ENCODE peak calls at places on chromosomes 7 and 10, in five cellular contexts. D is CD4-positive, alpha-beta T cell; R is BJ; J is GM10248; Y is OCI-LY7. U is an unnamed sample.

GRCh38 chr7:128167316-128167691 is 73.8 kb upstream of the LEP start:
- DNase-seq in Y (no peak), J (peak; percentile 61), D (no peak), R (no peak), U (no peak)

GRCh38 chr10:90982406-90983008 is 61.6 kb upstream of the ANKRD1 start:
- DNase-seq in D (no peak), J (no peak), Y (no peak), R (no peak), U (no peak)

GRCh38 chr7:27143022-27143949 is at the start of gene HOXA5:
- DNase-seq in Y (peak; percentile 48), J (no peak), D (no peak), R (no peak), U (no peak)

GRCh38 chr7:16242920-16243319 is 178.4 kb downstream of the CRPPA start:
- DNase-seq in J (no peak), R (no peak), D (no peak), Y (no peak), U (no peak)

GRCh38 chr7:32059289-32060045 is 10.7 kb downstream of the PDE1C start:
- DNase-seq in R (peak; percentile 76), J (no peak), Y (no peak), D (no peak), U (no peak)

GRCh38 chr7:2233876-2234275 is 1.1 kb upstream of the MAD1L1 start:
- DNase-seq in J (no peak), R (no peak), Y (no peak), D (no peak), U (no peak)

GRCh38 chr7:157615101-157615817 is 278.5 kb downstream of the DNAJB6 start:
- DNase-seq in Y (no peak), J (no peak), D (peak; percentile 30), R (no peak), U (no peak)

GRCh38 chr7:110148054-110148453 is 942.9 kb upstream of the LRRN3 start:
- DNase-seq in D (no peak), Y (no peak), R (no peak), J (no peak), U (no peak)

GRCh38 chr7:150665075-150665794 is 20.3 kb upstream of the GIMAP2 start:
- DNase-seq in J (no peak), Y (no peak), R (no peak), D (no peak), U (no peak)

GRCh38 chr7:157523766-157524421 is 187.1 kb downstream of the DNAJB6 start:
- DNase-seq in D (peak; percentile 20), Y (no peak), J (no peak), R (no peak), U (no peak)

GRCh38 chr7:36404639-36405408 is 15.2 kb downstream of the ANLN start:
- DNase-seq in J (no peak), R (no peak), Y (no peak), D (no peak), U (no peak)

GRCh38 chr10:58373446-58373834 is 11.8 kb upstream of the TFAM start:
- DNase-seq in D (no peak), J (no peak), Y (no peak), R (no peak), U (no peak)

GRCh38 chr10:59872892-59873463 is 33.4 kb downstream of the CCDC6 start:
- DNase-seq in D (no peak), R (peak; percentile 32), J (no peak), Y (no peak), U (peak; percentile 56)

GRCh38 chr10:77837248-77837924 is 89.2 kb downstream of the DLG5 start:
- DNase-seq in D (peak; percentile 57), Y (peak; percentile 71), J (peak; percentile 85), R (no peak), U (no peak)

GRCh38 chr7:934469-935320 is 19.8 kb downstream of the ADAP1 start:
- DNase-seq in J (no peak), R (no peak), Y (no peak), D (no peak), U (no peak)

GRCh38 chr10:5775705-5776104 is 37.5 kb downstream of the GDI2 start:
- DNase-seq in D (peak; percentile 85), R (no peak), J (peak; percentile 22), Y (peak; percentile 69), U (no peak)

GRCh38 chr10:102632394-102633062 is 11.8 kb upstream of the TRIM8 start:
- DNase-seq in R (no peak), Y (no peak), J (no peak), D (no peak), U (no peak)

GRCh38 chr10:81876253-81876731 is 1.3 kb downstream of the NRG3 start:
- DNase-seq in D (no peak), R (no peak), Y (no peak), J (peak; percentile 6), U (no peak)

GRCh38 chr10:107545717-107546116 is 381.2 kb upstream of the SORCS1 start:
- DNase-seq in D (no peak), Y (no peak), J (no peak), R (no peak), U (no peak)

GRCh38 chr7:76513817-76514799 is 3.8 kb downstream of the UPK3B start:
- DNase-seq in J (no peak), D (peak; percentile 21), R (no peak), Y (no peak), U (no peak)

DNA sequence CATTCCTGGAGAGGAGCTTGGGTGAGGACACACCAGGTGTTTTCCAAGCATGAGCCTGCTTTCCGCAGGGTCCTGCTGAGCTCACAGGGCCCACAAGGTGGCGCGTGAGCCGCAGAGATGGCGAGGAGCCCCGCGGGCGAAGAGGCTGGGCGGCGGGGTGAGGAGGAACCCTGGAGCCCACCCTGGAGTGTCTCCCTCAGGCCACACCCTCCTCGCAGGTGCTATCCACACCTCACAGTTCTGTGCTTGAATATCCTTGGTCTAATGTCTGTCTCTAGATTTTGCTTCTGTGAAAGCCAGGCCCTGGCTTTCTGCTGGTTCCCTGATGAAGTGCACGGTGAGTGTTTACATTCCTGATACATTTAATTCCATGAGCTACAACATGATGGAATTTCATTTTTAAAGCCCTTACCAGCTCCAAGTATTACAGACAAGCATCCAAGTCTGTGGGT is 433.6 kb downstream of the ACTR3B start:
- DNase-seq in D (no peak), R (no peak), Y (peak; percentile 12), J (peak; percentile 33), U (no peak)
- TF ChIP-seq CTCF in D (no peak), R (no peak), Y (peak; percentile 70), J (peak; percentile 67), U (no peak)

GRCh38 chr7:39608278-39608677 is 15.1 kb upstream of the RALA start:
- DNase-seq in J (no peak), D (no peak), R (no peak), Y (no peak), U (no peak)
- TF ChIP-seq CTCF in J (no peak), D (no peak), R (no peak), Y (no peak), U (no peak)

DNA sequence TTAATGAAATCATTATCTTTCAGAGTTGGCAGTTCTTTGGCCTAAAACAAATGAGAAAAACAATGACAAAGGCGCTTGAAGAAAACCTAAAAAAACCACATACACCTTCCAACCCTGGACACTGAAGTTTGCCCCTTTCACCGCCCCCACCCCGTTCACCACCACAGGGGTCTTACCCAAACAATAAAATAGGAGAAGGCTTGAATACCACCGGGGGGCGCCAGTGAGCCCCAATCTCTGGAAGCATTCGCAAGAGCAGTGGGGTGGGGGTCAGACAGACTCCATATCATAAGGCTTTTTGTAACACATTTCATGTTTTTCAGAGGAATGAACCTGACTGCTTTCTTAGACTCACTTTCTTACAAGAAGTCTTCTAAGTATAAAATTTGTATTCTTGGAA is 163.6 kb downstream of the PIP4K2A start:
- DNase-seq in R (no peak), Y (peak; percentile 58), J (peak; percentile 39), D (peak; percentile 80), U (no peak)
- TF ChIP-seq CTCF in R (peak; percentile 56), Y (peak; percentile 89), J (peak; percentile 50), D (peak; percentile 81), U (peak; percentile 51)

GRCh38 chr7:23544913-23545354 is 13.2 kb upstream of the TRA2A start:
- DNase-seq in Y (peak; percentile 63), J (peak; percentile 39), R (no peak), D (no peak), U (no peak)
- TF ChIP-seq CTCF in Y (no peak), J (peak; percentile 84), R (peak; percentile 39), D (peak; percentile 36), U (peak; percentile 47)

GRCh38 chr10:49668684-49669083 is 10.8 kb upstream of the C10orf53 start:
- DNase-seq in R (no peak), D (no peak), J (no peak), Y (no peak), U (no peak)
- TF ChIP-seq CTCF in R (no peak), D (no peak), J (no peak), Y (no peak), U (no peak)

GRCh38 chr10:110918269-110918632 is 729 bp downstream of the BBIP1 start:
- DNase-seq in Y (no peak), J (no peak), R (peak; percentile 82), D (peak; percentile 84), U (peak; percentile 92)
- TF ChIP-seq CTCF in Y (no peak), J (no peak), R (peak; percentile 4), D (no peak), U (no peak)

DNA sequence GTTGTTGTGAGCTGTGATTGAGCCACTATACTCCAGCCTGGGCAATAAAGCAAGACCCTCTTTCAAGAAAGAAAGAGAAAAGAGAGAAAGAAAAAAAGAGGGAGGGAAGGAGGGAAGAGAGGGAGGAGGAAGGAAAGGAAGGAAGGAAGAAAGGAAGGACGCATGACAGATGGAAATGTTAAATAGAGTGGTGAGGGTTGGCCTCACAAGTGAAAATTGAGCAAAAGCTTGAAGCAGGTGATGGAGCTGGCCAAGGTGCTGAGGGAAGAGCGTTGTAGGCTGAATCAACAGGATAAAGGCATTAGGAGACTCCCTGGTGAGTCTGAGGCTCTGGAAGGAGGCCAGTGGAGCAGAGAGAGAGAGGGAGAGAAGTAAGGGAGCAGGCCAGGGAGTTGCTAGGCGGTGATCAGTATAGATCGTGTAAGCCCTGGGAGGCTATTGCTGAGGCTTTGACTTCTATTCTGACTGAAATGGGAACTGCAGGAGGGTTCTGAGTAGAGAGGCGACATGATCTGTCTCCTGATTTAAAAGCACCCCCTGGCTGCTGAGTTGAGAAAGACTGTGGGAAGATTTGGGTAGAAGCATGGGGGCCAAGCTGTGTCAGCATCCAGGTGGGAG is 26.5 kb upstream of the TMEM248 start:
- DNase-seq in Y (no peak), J (no peak), D (no peak), R (no peak), U (no peak)
- TF ChIP-seq CTCF in Y (peak; percentile 51), J (peak; percentile 34), D (no peak), R (no peak), U (no peak)

DNA sequence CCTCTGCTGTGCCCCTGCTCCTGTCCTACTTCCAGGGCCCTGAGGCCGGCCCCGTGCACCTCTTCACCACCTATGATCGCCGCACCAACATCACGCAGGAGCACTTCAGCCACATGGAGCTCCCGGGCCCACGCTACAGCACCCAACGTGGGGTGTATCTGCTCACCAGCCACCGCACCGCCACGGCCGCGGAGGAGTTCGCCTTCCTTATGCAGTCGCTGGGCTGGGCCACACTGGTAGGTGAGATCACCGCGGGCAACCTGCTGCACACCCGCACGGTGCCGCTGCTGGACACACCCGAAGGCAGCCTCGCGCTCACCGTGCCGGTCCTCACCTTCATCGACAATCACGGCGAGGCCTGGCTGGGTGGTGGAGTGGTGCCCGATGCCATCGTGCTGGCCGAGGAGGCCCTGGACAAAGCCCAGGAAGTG is 1.8 kb downstream of the RBP3 start:
- DNase-seq in D (peak; percentile 28), R (no peak), Y (no peak), J (no peak), U (no peak)
- TF ChIP-seq CTCF in D (no peak), R (no peak), Y (no peak), J (no peak), U (no peak)